ENCODE peak calls at places on chromosomes 16 and 17, in eight cellular contexts. J is adrenal gland, W is WTC11, U is astrocyte, H is neural crest cell, A is OCI-LY7, L is neural progenitor cell, D is SK-N-SH. T is an unnamed sample.

GRCh38 chr17:75684249-75684648 is 17.1 kb downstream of the SAP30BP start:
- DNase-seq in J (no peak), W (no peak), U (peak), H (no peak), A (no peak), L (no peak), D (no peak), T (no peak)

GRCh38 chr17:68562736-68563135 is 38.4 kb downstream of the FAM20A start:
- DNase-seq in J (no peak), W (no peak), U (no peak), H (no peak), A (no peak), L (no peak), D (no peak), T (no peak)

GRCh38 chr17:19647697-19648474 is 665 bp upstream of the ALDH3A2 start:
- DNase-seq in J (peak), W (peak), U (peak), H (no peak), A (peak), L (peak), D (no peak), T (peak)

GRCh38 chr16:87747626-87748025 is 18.2 kb downstream of the KLHDC4 start:
- DNase-seq in J (no peak), W (peak), U (no peak), H (no peak), A (no peak), L (no peak), D (no peak), T (no peak)

GRCh38 chr16:48608871-48609452 is 1.0 kb downstream of the N4BP1 start:
- DNase-seq in J (no peak), W (no peak), U (no peak), H (no peak), A (no peak), L (no peak), D (peak), T (no peak)

GRCh38 chr17:77783991-77784820 is 174.3 kb upstream of the TNRC6C start:
- DNase-seq in J (no peak), W (no peak), U (no peak), H (no peak), A (no peak), L (no peak), D (no peak), T (peak)

GRCh38 chr17:68468785-68469184 is 11.5 kb upstream of the WIPI1 start:
- DNase-seq in J (no peak), W (no peak), U (no peak), H (no peak), A (no peak), L (no peak), D (no peak), T (no peak)

GRCh38 chr17:80822700-80823410 is 168.8 kb upstream of the CHMP6 start:
- DNase-seq in J (no peak), W (no peak), U (peak), H (no peak), A (no peak), L (no peak), D (no peak), T (no peak)

GRCh38 chr17:4420692-4421131 is 13.0 kb upstream of the SPNS3 start:
- DNase-seq in J (peak), W (peak), U (peak), H (peak), A (peak), L (peak), D (peak), T (peak)

GRCh38 chr16:17277981-17278381 is 192.8 kb downstream of the XYLT1 start:
- DNase-seq in J (peak), W (peak), U (no peak), H (peak), A (peak), L (peak), D (no peak), T (no peak)

GRCh38 chr16:48366165-48367093 is 18.8 kb downstream of the SIAH1 start:
- DNase-seq in J (peak), W (peak), U (peak), H (no peak), A (peak), L (peak), D (peak), T (no peak)

GRCh38 chr17:7781467-7781866 is 52.5 kb upstream of the KDM6B start:
- DNase-seq in J (no peak), W (no peak), U (peak), H (no peak), A (peak), L (no peak), D (no peak), T (no peak)

GRCh38 chr17:61416540-61417363 is 17.1 kb downstream of the TBX2 start:
- DNase-seq in J (peak), W (peak), U (peak), H (peak), A (peak), L (peak), D (peak), T (no peak)

GRCh38 chr17:35596530-35597233 is 9.6 kb downstream of the AP2B1 start:
- DNase-seq in J (no peak), W (peak), U (no peak), H (no peak), A (no peak), L (peak), D (peak), T (no peak)

GRCh38 chr16:57091990-57092785 is at the start of gene CPNE2:
- DNase-seq in J (peak), W (peak), U (peak), H (peak), A (peak), L (peak), D (peak), T (no peak)

GRCh38 chr17:50594040-50594618 is 33.6 kb downstream of the CACNA1G start:
- DNase-seq in J (no peak), W (no peak), U (no peak), H (no peak), A (no peak), L (no peak), D (peak), T (no peak)

GRCh38 chr17:50598487-50598886 is 36.2 kb upstream of the ABCC3 start:
- DNase-seq in J (no peak), W (no peak), U (no peak), H (no peak), A (peak), L (no peak), D (no peak), T (no peak)

GRCh38 chr17:50594931-50595330 is 34.4 kb downstream of the CACNA1G start:
- DNase-seq in J (no peak), W (no peak), U (no peak), H (no peak), A (no peak), L (no peak), D (no peak), T (no peak)

GRCh38 chr17:50593321-50593720 is 32.8 kb downstream of the CACNA1G start:
- DNase-seq in J (no peak), W (peak), U (no peak), H (peak), A (no peak), L (peak), D (peak), T (no peak)

GRCh38 chr17:50596191-50597037 is 35.9 kb downstream of the CACNA1G start:
- DNase-seq in J (no peak), W (peak), U (no peak), H (peak), A (no peak), L (peak), D (no peak), T (no peak)
- TF ChIP-seq CTCF in J (no peak), W (peak), U (no peak), H (peak), A (no peak), L (peak), D (peak), T (no peak)

GRCh38 chr17:39237586-39237985 is 11.8 kb upstream of the STAC2 start:
- DNase-seq in J (no peak), W (no peak), U (no peak), H (no peak), A (no peak), L (no peak), D (no peak), T (no peak)

GRCh38 chr17:39236981-39237441 is 11.3 kb upstream of the STAC2 start:
- DNase-seq in J (no peak), W (no peak), U (no peak), H (no peak), A (no peak), L (no peak), D (no peak), T (no peak)

GRCh38 chr17:39240631-39241030 is 14.9 kb upstream of the STAC2 start:
- DNase-seq in J (no peak), W (no peak), U (no peak), H (no peak), A (no peak), L (no peak), D (no peak), T (no peak)

GRCh38 chr17:39236383-39236927 is 10.7 kb upstream of the STAC2 start:
- DNase-seq in J (no peak), W (no peak), U (no peak), H (no peak), A (no peak), L (no peak), D (no peak), T (no peak)

GRCh38 chr17:39239640-39240314 is 14.0 kb upstream of the STAC2 start:
- DNase-seq in J (no peak), W (peak), U (no peak), H (no peak), A (peak), L (peak), D (peak), T (peak)
- TF ChIP-seq CTCF in J (no peak), W (peak), U (peak), H (peak), A (peak), L (peak), D (peak), T (peak)

GRCh38 chr16:24045641-24046040 is 209.9 kb downstream of the PRKCB start:
- DNase-seq in J (no peak), W (peak), U (no peak), H (peak), A (peak), L (peak), D (peak), T (no peak)
- TF ChIP-seq CTCF in J (no peak), W (peak), U (peak), H (peak), A (peak), L (peak), D (peak), T (no peak)

DNA sequence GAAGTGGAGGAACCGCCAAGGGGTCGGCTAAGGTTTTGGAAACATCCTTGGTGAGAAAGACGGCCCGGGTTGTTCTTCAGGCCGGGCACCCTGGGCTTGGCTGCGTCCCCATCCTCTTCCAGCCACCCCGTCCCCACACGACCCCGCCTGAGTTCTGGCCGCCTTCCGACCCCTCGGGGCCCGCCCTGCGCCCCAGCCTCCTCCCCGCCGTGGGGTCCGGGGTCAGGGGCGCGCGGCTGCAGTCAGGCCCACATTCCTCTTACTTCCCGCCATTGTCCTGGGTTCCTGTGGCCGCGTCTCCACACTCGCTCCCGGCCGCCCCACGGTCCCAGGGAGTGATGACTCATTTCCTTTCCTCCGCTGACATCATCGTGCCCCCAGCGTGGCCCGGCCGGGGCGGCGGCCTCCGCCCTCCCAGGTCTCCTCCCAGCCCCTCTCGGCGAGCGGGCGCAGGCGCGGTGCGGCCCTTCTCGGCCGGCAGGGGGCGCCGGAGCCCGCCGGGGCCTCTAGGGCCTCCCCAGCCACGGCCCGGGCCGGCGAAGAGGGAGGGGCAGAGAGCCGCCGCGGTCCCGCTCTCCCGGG is 59.6 kb downstream of the WSB1 start:
- DNase-seq in J (peak), W (peak), U (peak), H (peak), A (peak), L (peak), D (peak), T (peak)
- TF ChIP-seq CTCF in J (peak), W (peak), U (peak), H (peak), A (peak), L (peak), D (peak), T (peak)

DNA sequence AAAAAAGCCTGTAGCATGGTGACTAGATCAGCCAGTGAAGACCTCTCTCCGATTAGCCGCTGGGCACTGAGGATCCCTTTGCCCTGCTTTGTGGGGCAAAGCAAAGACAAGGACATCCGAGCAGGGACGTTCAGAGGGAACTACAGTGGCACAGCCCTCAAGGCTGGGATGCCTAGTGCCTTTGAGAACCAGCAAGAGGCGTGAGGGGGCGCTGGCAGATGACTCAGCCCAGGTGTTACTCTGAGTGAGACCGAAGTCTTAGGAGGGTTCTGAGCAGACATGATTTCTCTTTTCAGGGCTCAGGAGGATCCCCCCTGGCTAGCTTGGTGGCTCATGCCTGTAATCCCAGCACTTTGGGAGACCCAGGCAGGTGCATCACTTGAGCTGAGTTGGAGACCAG is 178.6 kb downstream of the CPPED1 start:
- DNase-seq in J (no peak), W (no peak), U (no peak), H (no peak), A (no peak), L (no peak), D (no peak), T (no peak)
- TF ChIP-seq CTCF in J (no peak), W (no peak), U (no peak), H (no peak), A (peak), L (no peak), D (no peak), T (no peak)

DNA sequence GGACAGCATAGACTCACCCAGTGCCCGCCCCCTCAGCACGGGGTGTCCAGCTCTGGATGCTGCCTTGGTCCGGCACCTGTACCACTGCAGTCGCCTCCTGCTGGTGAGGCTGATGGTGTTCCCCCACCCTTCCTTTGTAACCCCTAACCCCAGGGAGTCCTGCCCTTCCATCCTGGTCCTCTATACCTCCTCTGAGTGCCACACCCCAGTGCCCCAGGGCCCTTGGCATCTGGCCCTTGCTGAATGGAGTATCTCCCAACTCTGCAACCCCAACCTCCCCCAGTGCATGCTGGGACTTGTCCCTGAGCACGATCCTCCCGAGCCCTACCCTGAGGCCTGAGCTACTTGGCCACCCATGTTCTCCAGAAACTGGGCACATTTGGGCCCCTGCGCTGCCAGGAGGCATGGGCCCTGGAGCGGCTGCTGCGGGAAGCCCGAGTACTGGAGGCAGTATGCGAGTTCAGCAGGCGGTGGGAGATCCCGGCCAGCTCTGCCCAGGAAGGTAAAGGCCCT is 15.8 kb downstream of the RIPOR1 start:
- DNase-seq in J (no peak), W (no peak), U (no peak), H (no peak), A (no peak), L (no peak), D (peak), T (no peak)
- TF ChIP-seq CTCF in J (no peak), W (no peak), U (no peak), H (no peak), A (peak), L (no peak), D (peak), T (no peak)

GRCh38 chr17:29156781-29157180 is 23.4 kb downstream of the MYO18A start:
- DNase-seq in J (no peak), W (no peak), U (no peak), H (no peak), A (no peak), L (no peak), D (no peak), T (no peak)

GRCh38 chr17:29155966-29156338 is 24.2 kb downstream of the MYO18A start:
- DNase-seq in J (peak), W (peak), U (peak), H (no peak), A (no peak), L (peak), D (no peak), T (no peak)

GRCh38 chr17:29157310-29157709 is 22.9 kb downstream of the MYO18A start:
- DNase-seq in J (no peak), W (no peak), U (no peak), H (no peak), A (no peak), L (no peak), D (no peak), T (no peak)

GRCh38 chr17:29154516-29155234 is 25.5 kb downstream of the MYO18A start:
- DNase-seq in J (peak), W (no peak), U (no peak), H (no peak), A (no peak), L (no peak), D (no peak), T (no peak)

DNA sequence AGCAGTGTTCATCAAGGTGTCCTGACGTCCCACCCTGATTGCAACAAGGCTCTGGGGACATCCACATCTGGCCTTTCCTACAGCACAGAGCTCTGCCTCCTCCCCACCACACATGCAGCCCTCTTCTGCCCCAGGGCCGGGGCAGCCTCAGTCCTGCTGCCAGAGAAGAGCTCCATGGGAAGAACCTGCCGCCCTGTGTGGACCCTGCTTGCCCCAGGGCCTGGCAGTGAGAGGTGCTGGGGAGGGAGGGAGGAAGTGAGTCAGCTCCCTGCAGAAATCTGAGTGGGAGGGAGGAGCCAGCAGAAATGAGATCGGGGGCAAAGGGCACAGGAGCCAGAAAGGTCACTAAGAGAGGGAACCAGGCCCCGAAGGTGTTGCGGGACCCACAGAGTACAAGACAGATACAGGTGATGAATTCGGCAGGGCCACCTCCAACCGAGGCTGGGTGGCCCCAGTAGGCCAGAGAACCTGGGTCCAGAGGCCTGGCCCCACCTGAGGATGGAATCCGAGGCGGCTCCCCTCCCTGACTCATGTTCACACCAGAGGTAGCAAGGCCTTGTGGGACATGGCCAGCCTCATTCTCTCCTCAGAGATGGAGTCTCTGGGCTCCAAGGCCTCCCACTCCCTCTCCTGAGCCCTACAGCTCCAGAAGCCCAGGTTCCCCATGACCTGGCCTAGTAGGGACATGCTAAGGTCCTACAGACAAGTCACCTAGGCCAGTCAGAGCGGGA is 24.8 kb downstream of the MYO18A start:
- DNase-seq in J (peak), W (no peak), U (no peak), H (no peak), A (no peak), L (no peak), D (peak), T (no peak)
- TF ChIP-seq CTCF in J (no peak), W (no peak), U (no peak), H (no peak), A (no peak), L (no peak), D (no peak), T (no peak)

GRCh38 chr17:71269201-71269600 is 851.6 kb upstream of the SOX9 start:
- DNase-seq in J (no peak), W (no peak), U (no peak), H (no peak), A (no peak), L (no peak), D (no peak), T (no peak)

GRCh38 chr17:71267668-71268067 is 853.2 kb upstream of the SOX9 start:
- DNase-seq in J (no peak), W (no peak), U (no peak), H (no peak), A (no peak), L (no peak), D (no peak), T (no peak)

GRCh38 chr17:71276071-71276470 is 844.7 kb upstream of the SOX9 start:
- DNase-seq in J (no peak), W (no peak), U (peak), H (no peak), A (no peak), L (no peak), D (no peak), T (no peak)

DNA sequence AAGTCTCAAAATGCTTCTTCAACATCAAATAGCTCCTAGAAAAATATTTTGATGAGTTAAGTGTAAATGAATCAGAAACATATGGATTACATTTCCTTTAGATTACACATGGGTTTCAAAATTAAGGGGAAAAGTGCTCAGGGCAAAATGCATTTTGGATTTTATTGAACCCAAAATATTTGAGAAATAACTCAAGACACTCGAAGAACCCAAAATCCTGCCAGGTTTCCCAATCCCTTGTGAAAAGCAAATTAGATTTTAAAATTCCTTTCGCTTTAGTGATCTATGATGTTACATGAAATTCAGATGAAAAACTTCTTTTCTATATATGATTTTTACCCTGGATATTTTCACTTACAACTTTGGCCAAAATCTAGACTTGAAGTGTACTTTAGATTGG is 847.4 kb upstream of the SOX9 start:
- DNase-seq in J (no peak), W (no peak), U (no peak), H (no peak), A (no peak), L (no peak), D (no peak), T (no peak)
- TF ChIP-seq CTCF in J (no peak), W (no peak), U (no peak), H (no peak), A (no peak), L (no peak), D (no peak), T (no peak)

GRCh38 chr17:43406676-43407645 is 8.2 kb downstream of the ARL4D start:
- DNase-seq in J (no peak), W (no peak), U (peak), H (no peak), A (no peak), L (no peak), D (no peak), T (no peak)
- TF ChIP-seq CTCF in J (no peak), W (no peak), U (no peak), H (no peak), A (no peak), L (no peak), D (no peak), T (no peak)